ENCODE peak calls at places on chromosome 7, in eight cellular contexts. L is PC-3, V is mammary epithelial cell, A is neural progenitor cell, S is HCT116, G is astrocyte, X is MM.1S, Y is PC-9. O is an unnamed sample. For H3K9me3, the result is how much of the 10 kb centered on the place peaks cover.

GRCh38 chr7:37495574-37496184 is 47.0 kb upstream of the ELMO1 start:
- DNase-seq in L (peak), V (peak), A (peak), S (no peak), G (no peak), X (peak), Y (peak), O (peak)

GRCh38 chr7:54960517-54960916 is 58.3 kb upstream of the EGFR start:
- DNase-seq in L (peak), V (peak), A (no peak), S (no peak), G (peak), X (peak), Y (peak), O (peak)

GRCh38 chr7:84844771-84845170 is 342.1 kb downstream of the SEMA3D start:
- DNase-seq in L (no peak), V (no peak), A (no peak), S (no peak), G (no peak), X (no peak), Y (no peak), O (no peak)

GRCh38 chr7:100142461-100142860 is 6.3 kb upstream of the LAMTOR4 start:
- DNase-seq in L (no peak), V (no peak), A (no peak), S (no peak), G (no peak), X (no peak), Y (no peak), O (no peak)

GRCh38 chr7:119086026-119086425 is 861.5 kb downstream of the ANKRD7 start:
- DNase-seq in L (no peak), V (no peak), A (no peak), S (no peak), G (no peak), X (no peak), Y (no peak), O (no peak)

GRCh38 chr7:71615017-71615416 is 483.1 kb downstream of the GALNT17 start:
- DNase-seq in L (no peak), V (no peak), A (no peak), S (no peak), G (no peak), X (no peak), Y (no peak), O (no peak)

GRCh38 chr7:69256634-69257081 is 341.6 kb upstream of the AUTS2 start:
- DNase-seq in L (no peak), V (no peak), A (no peak), S (no peak), G (peak), X (no peak), Y (peak), O (peak)

GRCh38 chr7:22896917-22897316 is 74.3 kb upstream of the TOMM7 start:
- DNase-seq in L (no peak), V (no peak), A (peak), S (peak), G (no peak), X (no peak), Y (no peak), O (no peak)

GRCh38 chr7:47787249-47788069 is 160.8 kb downstream of the PKD1L1 start:
- DNase-seq in L (no peak), V (no peak), A (no peak), S (no peak), G (no peak), X (no peak), Y (no peak), O (no peak)

GRCh38 chr7:15686209-15686956 is at the start of gene MEOX2:
- DNase-seq in L (no peak), V (no peak), A (peak), S (no peak), G (peak), X (no peak), Y (no peak), O (peak)

GRCh38 chr7:116449441-116449840 is 50.1 kb upstream of the CAV2 start:
- DNase-seq in L (no peak), V (no peak), A (no peak), S (no peak), G (no peak), X (no peak), Y (no peak), O (no peak)

GRCh38 chr7:149291036-149291835 is 29.2 kb downstream of the ZNF783 start:
- DNase-seq in L (no peak), V (no peak), A (no peak), S (no peak), G (no peak), X (no peak), Y (no peak), O (no peak)

GRCh38 chr7:2862831-2863361 is 18.8 kb upstream of the GNA12 start:
- DNase-seq in L (peak), V (no peak), A (no peak), S (no peak), G (peak), X (no peak), Y (peak), O (peak)

GRCh38 chr7:101108330-101108857 is 18.5 kb upstream of the SERPINE1 start:
- DNase-seq in L (no peak), V (peak), A (peak), S (no peak), G (peak), X (no peak), Y (peak), O (peak)

GRCh38 chr7:18597759-18598158 is 102.2 kb downstream of the HDAC9 start:
- DNase-seq in L (no peak), V (no peak), A (no peak), S (no peak), G (peak), X (no peak), Y (no peak), O (no peak)

GRCh38 chr7:134368851-134369533 is 52.3 kb upstream of the SLC35B4 start:
- DNase-seq in L (peak), V (peak), A (no peak), S (no peak), G (peak), X (no peak), Y (peak), O (peak)

GRCh38 chr7:28145931-28146330 is 34.7 kb downstream of the JAZF1 start:
- DNase-seq in L (no peak), V (no peak), A (no peak), S (no peak), G (no peak), X (no peak), Y (no peak), O (no peak)

GRCh38 chr7:1240917-1241509 is 8.3 kb downstream of the UNCX start:
- DNase-seq in L (no peak), V (no peak), A (peak), S (no peak), G (no peak), X (no peak), Y (no peak), O (no peak)
- TF ChIP-seq EZH2 in L (peak), V (peak), A (peak), S (no peak), G (peak), X (no peak), Y (no peak), O (peak)

GRCh38 chr7:26278769-26279168 is 12.9 kb upstream of the SNX10 start:
- DNase-seq in L (peak), V (peak), A (no peak), S (peak), G (no peak), X (peak), Y (peak), O (peak)
- TF ChIP-seq CTCF in L (peak), V (peak), A (no peak), S (peak), G (no peak), X (peak), Y (peak), O (no peak)

GRCh38 chr7:5479133-5479745 is 55.6 kb upstream of the TNRC18 start:
- DNase-seq in L (no peak), V (no peak), A (no peak), S (no peak), G (no peak), X (no peak), Y (no peak), O (no peak)

GRCh38 chr7:5484921-5485320 is 61.3 kb upstream of the TNRC18 start:
- DNase-seq in L (no peak), V (no peak), A (no peak), S (no peak), G (no peak), X (no peak), Y (no peak), O (no peak)

GRCh38 chr7:5479941-5480517 is 56.4 kb upstream of the TNRC18 start:
- DNase-seq in L (no peak), V (no peak), A (no peak), S (no peak), G (no peak), X (no peak), Y (no peak), O (no peak)

GRCh38 chr7:5481241-5482019 is 57.8 kb upstream of the TNRC18 start:
- DNase-seq in L (no peak), V (no peak), A (no peak), S (no peak), G (no peak), X (no peak), Y (no peak), O (no peak)

GRCh38 chr7:5482020-5482498 is 58.4 kb upstream of the TNRC18 start:
- DNase-seq in L (no peak), V (no peak), A (no peak), S (no peak), G (no peak), X (no peak), Y (no peak), O (no peak)
- H3K9me3 ChIP-seq in L (under half), V (under half), A (under half), S (under half), G (under half), X (under half), Y (under half), O (under half)

GRCh38 chr7:155378959-155379871 is 78.7 kb upstream of the EN2 start:
- DNase-seq in L (no peak), V (no peak), A (no peak), S (no peak), G (no peak), X (no peak), Y (no peak), O (no peak)
- TF ChIP-seq EZH2 in L (peak), V (peak), A (no peak), S (no peak), G (peak), X (peak), Y (peak), O (peak)

GRCh38 chr7:21722371-21722770 is 179.5 kb downstream of the DNAH11 start:
- DNase-seq in L (no peak), V (no peak), A (no peak), S (no peak), G (no peak), X (no peak), Y (no peak), O (no peak)
- TF ChIP-seq CTCF in L (peak), V (peak), A (peak), S (peak), G (peak), X (peak), Y (peak), O (no peak)

GRCh38 chr7:129568240-129568639 is 43.3 kb upstream of the NRF1 start:
- DNase-seq in L (no peak), V (no peak), A (no peak), S (no peak), G (no peak), X (no peak), Y (no peak), O (no peak)
- H3K9me3 ChIP-seq in L (under half), V (under half), A (under half), S (under half), G (under half), X (under half), Y (under half), O (under half)

DNA sequence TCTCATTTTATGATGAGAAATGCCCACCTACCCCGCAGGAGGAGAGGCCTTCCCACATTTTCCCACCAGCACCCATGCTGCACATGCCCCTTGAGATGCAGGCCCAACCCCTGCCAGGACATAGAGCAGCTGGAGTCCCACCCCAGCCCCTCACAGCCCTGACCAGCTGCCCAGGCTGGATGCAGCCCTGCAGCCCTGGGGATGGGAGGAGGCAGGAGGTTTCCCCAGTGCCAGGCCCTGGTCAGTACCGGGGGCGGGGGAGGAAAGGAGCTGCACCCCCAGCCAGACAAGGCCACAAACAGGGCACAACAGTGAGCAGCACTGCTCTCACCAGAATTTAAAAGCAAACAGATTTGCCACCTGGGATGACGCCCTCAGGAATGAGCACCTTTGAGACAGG is 196.1 kb downstream of the PTPRN2 start:
- DNase-seq in L (no peak), V (no peak), A (no peak), S (no peak), G (no peak), X (no peak), Y (no peak), O (no peak)
- TF ChIP-seq EZH2 in L (no peak), V (no peak), A (no peak), S (no peak), G (no peak), X (no peak), Y (no peak), O (no peak)

GRCh38 chr7:107754642-107755041 is 10.7 kb downstream of the CBLL1 start:
- DNase-seq in L (peak), V (no peak), A (no peak), S (no peak), G (no peak), X (no peak), Y (no peak), O (no peak)
- TF ChIP-seq CTCF in L (peak), V (peak), A (no peak), S (peak), G (no peak), X (peak), Y (no peak), O (no peak)

GRCh38 chr7:64533756-64534155 is 29.1 kb downstream of the ZNF680 start:
- DNase-seq in L (no peak), V (no peak), A (no peak), S (no peak), G (no peak), X (no peak), Y (no peak), O (no peak)

DNA sequence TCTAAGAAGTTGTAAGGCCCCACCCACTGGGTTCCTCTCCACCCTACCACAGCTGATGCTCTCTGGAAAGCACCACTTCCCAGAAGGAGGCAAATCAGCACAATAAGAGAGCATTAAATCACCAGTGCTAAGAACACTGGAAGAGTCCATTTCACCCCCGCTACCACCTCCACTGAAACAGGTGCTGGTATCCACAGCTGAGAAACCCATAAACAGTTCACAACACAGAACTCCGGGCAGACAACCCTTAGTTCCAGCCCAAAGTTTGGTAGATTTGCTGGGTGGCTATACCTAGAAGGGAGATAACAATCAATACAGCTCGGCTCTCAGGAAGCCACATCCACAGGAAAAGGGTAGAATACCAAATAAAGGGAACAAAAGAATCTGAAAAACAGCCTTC is 34.1 kb downstream of the ZNF680 start:
- DNase-seq in L (no peak), V (no peak), A (no peak), S (no peak), G (no peak), X (no peak), Y (no peak), O (no peak)
- H3K9me3 ChIP-seq in L (under half), V (under half), A (half or more), S (under half), G (under half), X (under half), Y (under half), O (under half)

O was measured in fibroblast of lung.